ENCODE peak calls at places on chromosomes 6 and 20, in seven cellular contexts. V, N, Q, M, E, J and Y are unnamed samples.

GRCh38 chr6:79421707-79422484 is 115.3 kb downstream of the LCA5 start:
- DNase-seq in V (peak), N (no peak), Q (no peak), M (peak), E (peak), J (peak), Y (peak)

GRCh38 chr20:20362774-20363435 is 5.0 kb upstream of the INSM1 start:
- DNase-seq in V (no peak), N (no peak), Q (peak), M (no peak), E (peak), J (peak), Y (peak)

GRCh38 chr20:52175840-52176239 is 15.7 kb downstream of the ZFP64 start:
- DNase-seq in V (no peak), N (no peak), Q (no peak), M (no peak), E (no peak), J (no peak), Y (no peak)

GRCh38 chr6:111590209-111590955 is 15.3 kb downstream of the TRAF3IP2 start:
- DNase-seq in V (no peak), N (no peak), Q (no peak), M (peak), E (no peak), J (no peak), Y (no peak)

GRCh38 chr6:161641175-161641574 is 367.3 kb upstream of the AGPAT4 start:
- DNase-seq in V (no peak), N (no peak), Q (no peak), M (no peak), E (no peak), J (no peak), Y (no peak)

GRCh38 chr6:85756982-85757381 is 114.3 kb upstream of the SYNCRIP start:
- DNase-seq in V (peak), N (no peak), Q (no peak), M (peak), E (peak), J (no peak), Y (peak)

GRCh38 chr20:41618807-41619294 is 674 bp upstream of the CHD6 start:
- DNase-seq in V (peak), N (no peak), Q (no peak), M (no peak), E (peak), J (no peak), Y (no peak)

GRCh38 chr6:3752538-3753227 is 1.2 kb upstream of the PXDC1 start:
- DNase-seq in V (no peak), N (no peak), Q (no peak), M (no peak), E (no peak), J (no peak), Y (no peak)

GRCh38 chr6:131281471-131282270 is 146.4 kb downstream of the AKAP7 start:
- DNase-seq in V (no peak), N (peak), Q (peak), M (peak), E (peak), J (no peak), Y (peak)

GRCh38 chr6:131362070-131362469 is 211.0 kb upstream of the ARG1 start:
- DNase-seq in V (no peak), N (no peak), Q (no peak), M (no peak), E (no peak), J (no peak), Y (no peak)

GRCh38 chr6:103769431-103769830 is 1090.3 kb downstream of the HACE1 start:
- DNase-seq in V (no peak), N (no peak), Q (no peak), M (no peak), E (no peak), J (no peak), Y (peak)